ENCODE peak calls at places on chromosomes 13 and 19, in nine cellular contexts. P, E, U, A, Q, N, C, I and R are unnamed samples.

GRCh38 chr19:17049711-17050280 is 23.2 kb upstream of the CPAMD8 start:
- DNase-seq in P (no peak), E (no peak), U (peak; percentile 79), A (no peak), Q (no peak), N (no peak), C (peak; percentile 41), I (no peak), R (no peak)

GRCh38 chr19:50496189-50497029 is 14.6 kb downstream of the JOSD2 start:
- DNase-seq in P (peak; percentile 94), E (peak; percentile 75), U (no peak), A (peak; percentile 62), Q (no peak), N (no peak), C (no peak), I (no peak), R (peak; percentile 79)

GRCh38 chr19:55246462-55247451 is 12.1 kb downstream of the PPP6R1 start:
- DNase-seq in P (no peak), E (no peak), U (no peak), A (no peak), Q (no peak), N (no peak), C (no peak), I (no peak), R (no peak)

GRCh38 chr19:17424743-17425365 is 5.0 kb downstream of the MVB12A start:
- DNase-seq in P (no peak), E (peak; percentile 34), U (peak; percentile 24), A (no peak), Q (no peak), N (no peak), C (no peak), I (peak; percentile 62), R (no peak)

GRCh38 chr13:100989424-100989823 is 314.8 kb upstream of the TMTC4 start:
- DNase-seq in P (no peak), E (no peak), U (no peak), A (no peak), Q (no peak), N (no peak), C (no peak), I (no peak), R (no peak)

GRCh38 chr13:72290962-72291681 is 424.1 kb upstream of the DACH1 start:
- DNase-seq in P (no peak), E (no peak), U (no peak), A (no peak), Q (no peak), N (no peak), C (no peak), I (peak; percentile 37), R (no peak)

GRCh38 chr13:32734511-32734910 is 148.3 kb downstream of the PDS5B start:
- DNase-seq in P (no peak), E (no peak), U (peak; percentile 82), A (no peak), Q (no peak), N (no peak), C (peak; percentile 20), I (no peak), R (no peak)

GRCh38 chr13:30158774-30159445 is 148.4 kb downstream of the KATNAL1 start:
- DNase-seq in P (no peak), E (no peak), U (peak; percentile 83), A (no peak), Q (no peak), N (no peak), C (peak; percentile 33), I (no peak), R (no peak)

GRCh38 chr19:6532244-6532999 is 1.6 kb downstream of the TNFSF9 start:
- DNase-seq in P (no peak), E (no peak), U (no peak), A (no peak), Q (no peak), N (peak; percentile 18), C (no peak), I (peak; percentile 52), R (no peak)

GRCh38 chr13:94825507-94825906 is 113.2 kb upstream of the SOX21 start:
- DNase-seq in P (peak; percentile 68), E (peak; percentile 27), U (no peak), A (peak; percentile 66), Q (no peak), N (no peak), C (no peak), I (no peak), R (peak; percentile 73)

GRCh38 chr19:39175564-39175963 is 21.2 kb upstream of the NCCRP1 start:
- DNase-seq in P (no peak), E (no peak), U (no peak), A (no peak), Q (no peak), N (no peak), C (no peak), I (no peak), R (no peak)

GRCh38 chr19:41744850-41745249 is 10.5 kb upstream of the CEACAM6 start:
- DNase-seq in P (no peak), E (no peak), U (no peak), A (no peak), Q (no peak), N (no peak), C (no peak), I (no peak), R (no peak)

GRCh38 chr13:112849500-112849899 is 119.5 kb upstream of the MCF2L start:
- DNase-seq in P (no peak), E (no peak), U (no peak), A (no peak), Q (no peak), N (no peak), C (no peak), I (no peak), R (no peak)

GRCh38 chr13:40792284-40793051 is 3.1 kb downstream of the SLC25A15 start:
- DNase-seq in P (no peak), E (no peak), U (no peak), A (peak; percentile 34), Q (no peak), N (no peak), C (no peak), I (no peak), R (no peak)

GRCh38 chr13:39433705-39434104 is 169.3 kb downstream of the LHFPL6 start:
- DNase-seq in P (no peak), E (no peak), U (no peak), A (no peak), Q (no peak), N (no peak), C (no peak), I (no peak), R (no peak)

GRCh38 chr19:6521718-6522646 is 8.8 kb upstream of the TNFSF9 start:
- DNase-seq in P (no peak), E (no peak), U (peak; percentile 51), A (no peak), Q (peak; percentile 35), N (peak; percentile 76), C (no peak), I (no peak), R (no peak)

GRCh38 chr19:35509018-35509652 is 4.3 kb downstream of the DMKN start:
- DNase-seq in P (no peak), E (no peak), U (peak; percentile 38), A (no peak), Q (peak; percentile 30), N (peak; percentile 14), C (no peak), I (no peak), R (no peak)

GRCh38 chr13:112956516-112957294 is 12.3 kb upstream of the MCF2L start:
- DNase-seq in P (no peak), E (no peak), U (no peak), A (peak; percentile 47), Q (no peak), N (no peak), C (no peak), I (no peak), R (peak; percentile 63)

GRCh38 chr19:2702170-2703076 is at the start of gene GNG7:
- DNase-seq in P (peak; percentile 91), E (peak; percentile 96), U (peak; percentile 77), A (peak; percentile 91), Q (peak; percentile 97), N (peak; percentile 90), C (no peak), I (peak; percentile 71), R (peak; percentile 96)

GRCh38 chr19:3125900-3126524 is 9.8 kb upstream of the GNA15 start:
- DNase-seq in P (no peak), E (peak; percentile 75), U (peak; percentile 50), A (peak; percentile 70), Q (peak; percentile 81), N (peak; percentile 64), C (no peak), I (peak; percentile 25), R (peak; percentile 83)

GRCh38 chr13:26563713-26564112 is 6.2 kb downstream of the WASF3 start:
- DNase-seq in P (no peak), E (no peak), U (no peak), A (no peak), Q (no peak), N (no peak), C (no peak), I (no peak), R (no peak)

GRCh38 chr13:110811751-110812110 is 98.2 kb downstream of the ING1 start:
- DNase-seq in P (no peak), E (no peak), U (no peak), A (no peak), Q (no peak), N (no peak), C (no peak), I (no peak), R (no peak)

GRCh38 chr19:11356676-11357550 is 1.7 kb downstream of the PLPPR2 start:
- DNase-seq in P (no peak), E (no peak), U (no peak), A (no peak), Q (no peak), N (no peak), C (no peak), I (no peak), R (no peak)

GRCh38 chr19:46728208-46728607 is 11.3 kb upstream of the PRKD2 start:
- DNase-seq in P (no peak), E (peak; percentile 60), U (no peak), A (no peak), Q (no peak), N (no peak), C (no peak), I (no peak), R (peak; percentile 49)

GRCh38 chr19:3923912-3924311 is 9.0 kb upstream of the NMRK2 start:
- DNase-seq in P (no peak), E (no peak), U (no peak), A (no peak), Q (no peak), N (no peak), C (no peak), I (no peak), R (no peak)

GRCh38 chr13:76764429-76764828 is 121.8 kb downstream of the KCTD12 start:
- DNase-seq in P (no peak), E (peak; percentile 32), U (peak; percentile 5), A (peak; percentile 79), Q (no peak), N (no peak), C (no peak), I (peak; percentile 54), R (peak; percentile 72)

GRCh38 chr13:113905942-113906341 is 42.1 kb upstream of the GAS6 start:
- DNase-seq in P (no peak), E (no peak), U (no peak), A (no peak), Q (no peak), N (no peak), C (no peak), I (no peak), R (no peak)

GRCh38 chr19:6533000-6533328 is 2.1 kb downstream of the TNFSF9 start:
- DNase-seq in P (no peak), E (no peak), U (no peak), A (no peak), Q (no peak), N (no peak), C (no peak), I (no peak), R (no peak)

GRCh38 chr19:11017275-11018035 is 56.6 kb downstream of the SMARCA4 start:
- DNase-seq in P (no peak), E (no peak), U (no peak), A (no peak), Q (no peak), N (no peak), C (no peak), I (no peak), R (no peak)

GRCh38 chr13:42065414-42065813 is 17.0 kb downstream of the DGKH start:
- DNase-seq in P (no peak), E (no peak), U (no peak), A (no peak), Q (no peak), N (no peak), C (no peak), I (no peak), R (no peak)

GRCh38 chr13:46551410-46552301 is 1.3 kb upstream of the LRCH1 start:
- DNase-seq in P (peak; percentile 42), E (peak; percentile 86), U (peak; percentile 88), A (peak; percentile 87), Q (peak; percentile 73), N (peak; percentile 57), C (no peak), I (peak; percentile 83), R (peak; percentile 91)